ENCODE peak calls at places on chromosomes 2 and 18, in six cellular contexts. L, H, C, K, G and T are unnamed samples.

GRCh38 chr2:118903029-118903351 is 39.0 kb upstream of the MARCO start:
- DNase-seq in L (no peak), H (no peak), C (no peak), K (no peak), G (no peak), T (no peak)

GRCh38 chr18:3209859-3210569 is 9.8 kb downstream of the MYOM1 start:
- DNase-seq in L (peak), H (no peak), C (no peak), K (no peak), G (no peak), T (no peak)

GRCh38 chr2:50347355-50348044 is 684.4 kb downstream of the NRXN1 start:
- DNase-seq in L (no peak), H (no peak), C (no peak), K (no peak), G (no peak), T (peak)

GRCh38 chr2:127628767-127629614 is 17.0 kb upstream of the GPR17 start:
- DNase-seq in L (no peak), H (no peak), C (peak), K (no peak), G (no peak), T (no peak)

GRCh38 chr2:235495373-235496238 is 1.8 kb downstream of the AGAP1 start:
- DNase-seq in L (no peak), H (no peak), C (no peak), K (no peak), G (no peak), T (no peak)

GRCh38 chr2:73263540-73264331 is 20.5 kb downstream of the FBXO41 start:
- DNase-seq in L (no peak), H (no peak), C (no peak), K (no peak), G (no peak), T (no peak)

GRCh38 chr2:144943986-144944385 is 424.1 kb upstream of the ZEB2 start:
- DNase-seq in L (peak), H (no peak), C (no peak), K (no peak), G (no peak), T (no peak)

GRCh38 chr18:10579079-10579867 is 53.4 kb downstream of the NAPG start:
- DNase-seq in L (peak), H (no peak), C (no peak), K (no peak), G (no peak), T (no peak)

GRCh38 chr2:239344857-239345216 is 56.0 kb downstream of the HDAC4 start:
- DNase-seq in L (no peak), H (no peak), C (peak), K (no peak), G (no peak), T (no peak)

GRCh38 chr18:52150050-52150449 is 189.9 kb upstream of the DCC start:
- DNase-seq in L (no peak), H (no peak), C (no peak), K (no peak), G (no peak), T (no peak)

GRCh38 chr18:30280861-30281470 is 761.6 kb downstream of the DSC3 start:
- DNase-seq in L (peak), H (no peak), C (no peak), K (peak), G (no peak), T (no peak)

GRCh38 chr2:196591621-196592022 is 47.9 kb upstream of the CCDC150 start:
- DNase-seq in L (no peak), H (no peak), C (no peak), K (no peak), G (no peak), T (no peak)

GRCh38 chr18:23033079-23033478 is 100.0 kb downstream of the RBBP8 start:
- DNase-seq in L (no peak), H (no peak), C (no peak), K (no peak), G (no peak), T (no peak)

GRCh38 chr2:161427413-161428239 is 11.5 kb downstream of the TBR1 start:
- DNase-seq in L (no peak), H (no peak), C (no peak), K (no peak), G (no peak), T (no peak)

GRCh38 chr2:138335036-138335435 is 166.5 kb upstream of the SPOPL start:
- DNase-seq in L (no peak), H (no peak), C (no peak), K (no peak), G (no peak), T (no peak)

GRCh38 chr2:228023619-228024018 is 152.2 kb downstream of the DAW1 start:
- DNase-seq in L (peak), H (no peak), C (no peak), K (no peak), G (no peak), T (no peak)

GRCh38 chr2:150075831-150076230 is 411.6 kb downstream of the RND3 start:
- DNase-seq in L (peak), H (no peak), C (no peak), K (no peak), G (no peak), T (no peak)

GRCh38 chr2:105711394-105711793 is 33.3 kb upstream of the NCK2 start:
- DNase-seq in L (no peak), H (no peak), C (no peak), K (no peak), G (no peak), T (no peak)

GRCh38 chr2:11187083-11187619 is 31.9 kb downstream of the SLC66A3 start:
- DNase-seq in L (peak), H (no peak), C (no peak), K (peak), G (no peak), T (no peak)

GRCh38 chr2:177598321-177598922 is 205.8 kb downstream of the AGPS start:
- DNase-seq in L (peak), H (no peak), C (no peak), K (no peak), G (no peak), T (no peak)

GRCh38 chr2:158583923-158584322 is 127.2 kb downstream of the PKP4 start:
- DNase-seq in L (no peak), H (no peak), C (peak), K (no peak), G (no peak), T (no peak)

GRCh38 chr2:162007447-162008040 is 66.5 kb downstream of the DPP4 start:
- DNase-seq in L (peak), H (no peak), C (no peak), K (no peak), G (no peak), T (no peak)

GRCh38 chr2:138780908-138781307 is 718 bp upstream of the NXPH2 start:
- DNase-seq in L (no peak), H (no peak), C (no peak), K (no peak), G (no peak), T (no peak)

GRCh38 chr2:162245737-162246136 is 2.5 kb upstream of the FAP start:
- DNase-seq in L (peak), H (no peak), C (no peak), K (no peak), G (no peak), T (no peak)

GRCh38 chr2:239369631-239370161 is 31.1 kb downstream of the HDAC4 start:
- DNase-seq in L (peak), H (no peak), C (no peak), K (no peak), G (peak), T (no peak)

GRCh38 chr2:121128741-121129659 is 156.0 kb downstream of the TFCP2L1 start:
- DNase-seq in L (peak), H (peak), C (peak), K (peak), G (peak), T (no peak)

GRCh38 chr2:42928692-42929576 is 136.6 kb upstream of the HAAO start:
- DNase-seq in L (peak), H (no peak), C (no peak), K (no peak), G (no peak), T (no peak)

GRCh38 chr2:149611100-149611820 is 23.7 kb upstream of the MMADHC start:
- DNase-seq in L (no peak), H (no peak), C (peak), K (no peak), G (no peak), T (no peak)

GRCh38 chr2:45992021-45992745 is 305.0 kb upstream of the EPAS1 start:
- DNase-seq in L (peak), H (no peak), C (peak), K (no peak), G (no peak), T (no peak)

GRCh38 chr2:18855027-18855426 is 265.7 kb upstream of the NT5C1B start:
- DNase-seq in L (peak), H (no peak), C (no peak), K (peak), G (no peak), T (no peak)

GRCh38 chr18:13043066-13043465 is 51.9 kb downstream of the CEP192 start:
- DNase-seq in L (no peak), H (no peak), C (no peak), K (no peak), G (no peak), T (no peak)

GRCh38 chr2:55929476-55929875 is 5.9 kb upstream of the EFEMP1 start:
- DNase-seq in L (no peak), H (no peak), C (no peak), K (no peak), G (no peak), T (no peak)

GRCh38 chr18:33898427-33898826 is 320.4 kb downstream of the ASXL3 start:
- DNase-seq in L (no peak), H (no peak), C (no peak), K (no peak), G (no peak), T (no peak)

GRCh38 chr2:157302492-157303099 is 23.0 kb downstream of the ERMN start:
- DNase-seq in L (peak), H (no peak), C (no peak), K (peak), G (no peak), T (no peak)

GRCh38 chr18:6781179-6781714 is 51.7 kb downstream of the ARHGAP28 start:
- DNase-seq in L (no peak), H (no peak), C (no peak), K (no peak), G (no peak), T (no peak)